ENCODE peak calls at places on chromosomes 16 and 17, in seven cellular contexts. J is activated CD4-positive, CD25-positive, alpha-beta regulatory T cell treated with anti-CD3 and anti-CD28 coated beads, Interleukin-2, amount 50 U/mL, for 72 hours; H is naive thymus-derived CD8-positive, alpha-beta T cell; L is fibroblast of lung; P is cardiac muscle cell; C is GM23248; V is left ventricle myocardium superior. Y is an unnamed sample.

GRCh38 chr17:55601874-55602364 is 90.7 kb upstream of the SMIM36 start:
- DNase-seq in J (no peak), H (no peak), L (peak), P (peak), C (peak), V (no peak), Y (no peak)

GRCh38 chr17:76002100-76002499 is 1.4 kb downstream of the CDK3 start:
- DNase-seq in J (no peak), H (no peak), L (no peak), P (no peak), C (no peak), V (no peak), Y (no peak)

GRCh38 chr17:79874329-79874981 is 35.2 kb upstream of the CBX4 start:
- DNase-seq in J (no peak), H (peak), L (peak), P (peak), C (peak), V (no peak), Y (no peak)

GRCh38 chr16:87586201-87586782 is 16.0 kb upstream of the JPH3 start:
- DNase-seq in J (no peak), H (no peak), L (peak), P (no peak), C (no peak), V (no peak), Y (no peak)

GRCh38 chr17:31074772-31075538 is 19.8 kb upstream of the NF1 start:
- DNase-seq in J (no peak), H (no peak), L (no peak), P (peak), C (peak), V (no peak), Y (no peak)

GRCh38 chr17:19413725-19414124 is 2.7 kb downstream of the RNF112 start:
- DNase-seq in J (no peak), H (no peak), L (no peak), P (no peak), C (no peak), V (no peak), Y (no peak)

GRCh38 chr16:85506358-85506911 is 106.7 kb upstream of the GSE1 start:
- DNase-seq in J (no peak), H (no peak), L (no peak), P (no peak), C (no peak), V (no peak), Y (no peak)

GRCh38 chr17:2466936-2467335 is 44.8 kb downstream of the METTL16 start:
- DNase-seq in J (no peak), H (no peak), L (no peak), P (no peak), C (no peak), V (no peak), Y (no peak)

GRCh38 chr16:49355923-49356665 is 17.5 kb upstream of the C16orf78 start:
- DNase-seq in J (no peak), H (no peak), L (no peak), P (no peak), C (peak), V (peak), Y (no peak)

GRCh38 chr17:21271767-21272166 is 12.7 kb upstream of the MAP2K3 start:
- DNase-seq in J (no peak), H (no peak), L (no peak), P (no peak), C (no peak), V (no peak), Y (no peak)

GRCh38 chr16:58269526-58269925 is 25.3 kb downstream of the PRSS54 start:
- DNase-seq in J (no peak), H (no peak), L (peak), P (no peak), C (no peak), V (no peak), Y (no peak)

GRCh38 chr17:79242873-79243602 is 168.4 kb downstream of the ENGASE start:
- DNase-seq in J (no peak), H (no peak), L (no peak), P (no peak), C (no peak), V (no peak), Y (no peak)

GRCh38 chr17:57527437-57528083 is 217.5 kb downstream of the CCDC182 start:
- DNase-seq in J (no peak), H (no peak), L (no peak), P (no peak), C (no peak), V (no peak), Y (no peak)

GRCh38 chr17:57900991-57901743 is 51.3 kb upstream of the MRPS23 start:
- DNase-seq in J (no peak), H (no peak), L (no peak), P (no peak), C (no peak), V (peak), Y (no peak)

GRCh38 chr17:4617590-4618356 is 23.7 kb downstream of the ALOX15 start:
- DNase-seq in J (no peak), H (no peak), L (no peak), P (no peak), C (no peak), V (no peak), Y (no peak)

GRCh38 chr17:49516190-49516589 is 21.1 kb downstream of the NGFR start:
- DNase-seq in J (no peak), H (no peak), L (no peak), P (no peak), C (peak), V (no peak), Y (no peak)

GRCh38 chr16:30747331-30747730 is 894 bp upstream of the PHKG2 start:
- DNase-seq in J (no peak), H (no peak), L (no peak), P (no peak), C (peak), V (no peak), Y (no peak)

GRCh38 chr16:63856537-63856936 is 1265.3 kb downstream of the CDH11 start:
- DNase-seq in J (no peak), H (no peak), L (no peak), P (no peak), C (no peak), V (no peak), Y (no peak)

GRCh38 chr16:51989637-51990230 is 557.2 kb downstream of the TOX3 start:
- DNase-seq in J (no peak), H (no peak), L (no peak), P (no peak), C (no peak), V (no peak), Y (no peak)

GRCh38 chr17:50101346-50102163 is 6.4 kb downstream of the PDK2 start:
- DNase-seq in J (no peak), H (no peak), L (peak), P (peak), C (peak), V (peak), Y (no peak)

GRCh38 chr17:40025991-40026815 is 11.0 kb downstream of the CSF3 start:
- DNase-seq in J (no peak), H (peak), L (no peak), P (no peak), C (no peak), V (peak), Y (no peak)

GRCh38 chr17:44200478-44201155 is 933 bp upstream of the ATXN7L3 start:
- DNase-seq in J (no peak), H (no peak), L (no peak), P (peak), C (peak), V (no peak), Y (no peak)

GRCh38 chr17:45256114-45256966 is 5.6 kb downstream of the SPATA32 start:
- DNase-seq in J (no peak), H (peak), L (no peak), P (no peak), C (no peak), V (no peak), Y (no peak)

GRCh38 chr17:78266771-78267170 is 35.3 kb downstream of the TMEM235 start:
- DNase-seq in J (no peak), H (no peak), L (no peak), P (no peak), C (no peak), V (no peak), Y (no peak)

GRCh38 chr16:50683689-50684374 is 2.7 kb upstream of the SNX20 start:
- DNase-seq in J (peak), H (peak), L (no peak), P (no peak), C (no peak), V (no peak), Y (no peak)

GRCh38 chr16:27240948-27241531 is 27.5 kb downstream of the NSMCE1 start:
- DNase-seq in J (peak), H (no peak), L (peak), P (no peak), C (peak), V (no peak), Y (no peak)

GRCh38 chr16:56600398-56600999 is 7.9 kb upstream of the MT2A start:
- DNase-seq in J (no peak), H (peak), L (peak), P (peak), C (peak), V (no peak), Y (no peak)

GRCh38 chr17:65191805-65192740 is 54.9 kb downstream of the RGS9 start:
- DNase-seq in J (no peak), H (no peak), L (peak), P (no peak), C (peak), V (no peak), Y (no peak)

GRCh38 chr16:1543085-1543896 is 9.8 kb downstream of the TMEM204 start:
- DNase-seq in J (no peak), H (no peak), L (peak), P (peak), C (peak), V (peak), Y (no peak)

GRCh38 chr17:46115687-46116086 is 77.5 kb downstream of the KANSL1 start:
- DNase-seq in J (no peak), H (no peak), L (peak), P (no peak), C (peak), V (no peak), Y (no peak)

Y was measured in osteocyte.